ENCODE peak calls at places on chromosomes 1 and 21, in nine cellular contexts. F, T, P, B, Z, X, I, C and D are unnamed samples.

GRCh38 chr1:3742439-3743298 is 9.6 kb upstream of the CCDC27 start:
- DNase-seq in F (no peak), T (no peak), P (no peak), B (peak; percentile 27), Z (no peak), X (no peak), I (no peak), C (no peak), D (no peak)

GRCh38 chr1:227734546-227734857 is 600 bp downstream of the JMJD4 start:
- DNase-seq in F (no peak), T (no peak), P (no peak), B (no peak), Z (no peak), X (no peak), I (no peak), C (no peak), D (no peak)

GRCh38 chr1:7100479-7100878 is 315.2 kb downstream of the CAMTA1 start:
- DNase-seq in F (no peak), T (no peak), P (no peak), B (no peak), Z (no peak), X (no peak), I (no peak), C (no peak), D (no peak)

GRCh38 chr1:204390731-204391466 is 20.7 kb downstream of the PPP1R15B start:
- DNase-seq in F (no peak), T (no peak), P (no peak), B (no peak), Z (no peak), X (peak; percentile 41), I (no peak), C (no peak), D (peak; percentile 42)

GRCh38 chr1:220908757-220909156 is 29.5 kb downstream of the HLX start:
- DNase-seq in F (no peak), T (no peak), P (no peak), B (peak; percentile 13), Z (no peak), X (peak; percentile 44), I (peak; percentile 40), C (no peak), D (peak; percentile 58)

GRCh38 chr1:109500886-109501285 is 7.0 kb downstream of the CYB561D1 start:
- DNase-seq in F (no peak), T (no peak), P (no peak), B (no peak), Z (no peak), X (peak; percentile 90), I (no peak), C (no peak), D (peak; percentile 81)

GRCh38 chr1:28882009-28882628 is 32.2 kb upstream of the EPB41 start:
- DNase-seq in F (peak; percentile 89), T (peak; percentile 82), P (peak; percentile 93), B (peak; percentile 91), Z (peak; percentile 49), X (peak; percentile 81), I (peak; percentile 92), C (peak; percentile 85), D (peak; percentile 89)

GRCh38 chr21:44090332-44090731 is 16.9 kb upstream of the PWP2 start:
- DNase-seq in F (no peak), T (no peak), P (no peak), B (no peak), Z (no peak), X (no peak), I (no peak), C (no peak), D (no peak)

GRCh38 chr1:219792337-219793021 is 135.9 kb downstream of the SLC30A10 start:
- DNase-seq in F (no peak), T (no peak), P (no peak), B (peak; percentile 22), Z (no peak), X (peak; percentile 75), I (no peak), C (peak; percentile 41), D (peak; percentile 92)

GRCh38 chr1:149986486-149987296 is 23.8 kb downstream of the OTUD7B start:
- DNase-seq in F (peak; percentile 57), T (no peak), P (no peak), B (peak; percentile 36), Z (peak; percentile 77), X (peak; percentile 89), I (no peak), C (no peak), D (peak; percentile 90)

GRCh38 chr1:184164529-184164928 is 113.0 kb downstream of the TSEN15 start:
- DNase-seq in F (no peak), T (no peak), P (no peak), B (no peak), Z (no peak), X (no peak), I (no peak), C (no peak), D (no peak)

GRCh38 chr21:36165356-36165755 is 8.7 kb downstream of the DOP1B start:
- DNase-seq in F (no peak), T (no peak), P (no peak), B (no peak), Z (no peak), X (no peak), I (no peak), C (no peak), D (no peak)

GRCh38 chr1:8419861-8420260 is 101.9 kb downstream of the SLC45A1 start:
- DNase-seq in F (no peak), T (no peak), P (no peak), B (no peak), Z (no peak), X (no peak), I (no peak), C (no peak), D (no peak)

GRCh38 chr1:216600730-216601426 is 122.4 kb downstream of the ESRRG start:
- DNase-seq in F (peak; percentile 46), T (peak; percentile 77), P (peak; percentile 87), B (peak; percentile 70), Z (no peak), X (peak; percentile 78), I (peak; percentile 74), C (peak; percentile 59), D (peak; percentile 64)
- TF ChIP-seq CTCF in F (no peak), T (peak; percentile 51), P (peak; percentile 24), B (peak; percentile 47), Z (peak; percentile 69), X (peak; percentile 61), I (peak; percentile 57), C (peak; percentile 72), D (peak; percentile 59)

GRCh38 chr1:201112173-201112731 is at the start of gene CACNA1S:
- DNase-seq in F (no peak), T (peak; percentile 70), P (no peak), B (no peak), Z (no peak), X (no peak), I (no peak), C (no peak), D (no peak)

GRCh38 chr1:201114245-201115131 is 2.3 kb upstream of the CACNA1S start:
- DNase-seq in F (peak; percentile 84), T (peak; percentile 89), P (peak; percentile 94), B (peak; percentile 86), Z (peak; percentile 65), X (peak; percentile 89), I (peak; percentile 91), C (peak; percentile 85), D (peak; percentile 88)

GRCh38 chr1:201115390-201115937 is 3.2 kb upstream of the CACNA1S start:
- DNase-seq in F (no peak), T (no peak), P (no peak), B (no peak), Z (no peak), X (no peak), I (no peak), C (no peak), D (no peak)

GRCh38 chr1:201111672-201112071 is 554 bp downstream of the CACNA1S start:
- DNase-seq in F (no peak), T (no peak), P (no peak), B (no peak), Z (no peak), X (no peak), I (no peak), C (no peak), D (no peak)

GRCh38 chr1:201113451-201114244 is 1.4 kb upstream of the CACNA1S start:
- DNase-seq in F (no peak), T (no peak), P (no peak), B (no peak), Z (no peak), X (no peak), I (no peak), C (peak; percentile 17), D (no peak)
- H3K4me3 ChIP-seq in F (no peak overlapping the region), T (peak overlapping the region; percentile 78), P (peak overlapping the region; percentile 44), B (no peak overlapping the region), Z (no peak overlapping the region), X (no peak overlapping the region), I (no peak overlapping the region), C (peak overlapping the region; percentile 61), D (no peak overlapping the region)

GRCh38 chr1:84525738-84526137 is 19.4 kb upstream of the GNG5 start:
- DNase-seq in F (no peak), T (no peak), P (no peak), B (no peak), Z (no peak), X (no peak), I (no peak), C (no peak), D (no peak)

DNA sequence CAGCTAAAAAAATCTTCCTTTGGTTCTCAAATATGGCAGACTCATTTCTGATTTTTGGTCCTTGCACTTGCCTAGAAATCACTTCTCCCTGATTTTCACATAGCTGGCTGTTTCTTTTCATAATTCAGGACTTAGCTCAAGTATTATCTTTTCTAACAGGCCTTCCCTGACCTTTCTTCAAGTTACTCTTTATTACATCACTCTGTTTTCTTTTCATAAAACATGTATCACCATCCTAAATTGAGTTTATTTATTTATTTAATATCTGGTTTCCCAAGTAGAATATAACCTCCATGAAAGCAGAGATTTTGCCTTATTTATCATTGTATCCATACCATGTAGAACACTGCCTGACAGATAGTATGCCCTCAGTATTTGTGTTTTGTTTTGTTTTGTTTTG is 18.2 kb upstream of the GNG5 start:
- DNase-seq in F (no peak), T (no peak), P (no peak), B (no peak), Z (no peak), X (no peak), I (no peak), C (no peak), D (peak; percentile 23)
- TF ChIP-seq CTCF in F (no peak), T (no peak), P (no peak), B (no peak), Z (no peak), X (no peak), I (no peak), C (no peak), D (no peak)

GRCh38 chr1:27011058-27011764 is 1.4 kb downstream of the TENT5B start:
- DNase-seq in F (peak; percentile 87), T (peak; percentile 35), P (peak; percentile 87), B (peak; percentile 97), Z (no peak), X (peak; percentile 88), I (no peak), C (peak; percentile 88), D (peak; percentile 65)

GRCh38 chr1:27015260-27015659 is 2.6 kb upstream of the TENT5B start:
- DNase-seq in F (no peak), T (no peak), P (no peak), B (no peak), Z (no peak), X (no peak), I (no peak), C (no peak), D (no peak)

GRCh38 chr1:27009601-27010197 is 3.0 kb downstream of the TENT5B start:
- DNase-seq in F (no peak), T (no peak), P (peak; percentile 80), B (peak; percentile 90), Z (no peak), X (no peak), I (no peak), C (peak; percentile 90), D (no peak)

GRCh38 chr1:27010226-27010994 is 2.2 kb downstream of the TENT5B start:
- DNase-seq in F (no peak), T (no peak), P (no peak), B (no peak), Z (no peak), X (no peak), I (no peak), C (no peak), D (no peak)

GRCh38 chr1:27011976-27012563 is 580 bp downstream of the TENT5B start:
- DNase-seq in F (no peak), T (no peak), P (no peak), B (no peak), Z (no peak), X (no peak), I (no peak), C (no peak), D (no peak)
- H3K4me3 ChIP-seq in F (peak overlapping the region; percentile 46), T (peak overlapping the region; percentile 63), P (peak overlapping the region; percentile 61), B (peak overlapping the region; percentile 95), Z (peak overlapping the region; percentile 31), X (peak overlapping the region; percentile 31), I (no peak overlapping the region), C (peak overlapping the region; percentile 69), D (peak overlapping the region; percentile 52)